ENCODE peak calls at places on chromosome 20, in five cellular contexts. Y, N, V, R and E are unnamed samples.

GRCh38 chr20:3010985-3011723 is 32.3 kb upstream of the GNRH2 start:
- DNase-seq in V (peak; percentile 65), R (no peak), Y (no peak), N (no peak), E (no peak)

GRCh38 chr20:37393196-37393862 is 47.4 kb downstream of the SRC start:
- DNase-seq in N (no peak), R (no peak), Y (no peak), V (no peak), E (no peak)

GRCh38 chr20:48397689-48398005 is 430.2 kb downstream of the PREX1 start:
- DNase-seq in Y (no peak), N (no peak), R (no peak), V (no peak), E (no peak)

GRCh38 chr20:54173653-54174451 is at the start of gene CYP24A1:
- DNase-seq in N (no peak), V (peak; percentile 48), R (no peak), Y (no peak), E (no peak)

GRCh38 chr20:24705486-24705885 is 236.1 kb downstream of the SYNDIG1 start:
- DNase-seq in V (no peak), R (no peak), N (no peak), Y (no peak), E (no peak)

GRCh38 chr20:57779401-57780003 is 69.7 kb upstream of the PMEPA1 start:
- DNase-seq in V (peak; percentile 85), R (no peak), Y (no peak), N (no peak), E (no peak)

GRCh38 chr20:23148721-23149570 is 62.8 kb upstream of the CD93 start:
- DNase-seq in Y (no peak), V (no peak), N (no peak), R (no peak), E (no peak)

GRCh38 chr20:40265872-40266533 is 423.0 kb downstream of the MAFB start:
- DNase-seq in R (no peak), N (no peak), V (peak; percentile 14), Y (peak; percentile 5), E (no peak)

GRCh38 chr20:21315138-21315537 is 12.0 kb downstream of the XRN2 start:
- DNase-seq in N (no peak), V (peak; percentile 51), R (no peak), Y (no peak), E (no peak)

GRCh38 chr20:54209216-54209813 is 1.4 kb downstream of the PFDN4 start:
- DNase-seq in Y (no peak), N (no peak), V (no peak), R (no peak), E (no peak)

GRCh38 chr20:47487175-47487917 is 14.3 kb upstream of the NCOA3 start:
- DNase-seq in V (no peak), Y (no peak), R (peak; percentile 76), N (no peak), E (peak; percentile 64)

GRCh38 chr20:59371429-59371828 is 71.0 kb downstream of the EDN3 start:
- DNase-seq in R (no peak), Y (no peak), V (no peak), N (no peak), E (no peak)

GRCh38 chr20:31719644-31720485 is 2.8 kb downstream of the BCL2L1 start:
- DNase-seq in N (no peak), V (peak; percentile 98), R (peak; percentile 5), Y (no peak), E (no peak)

GRCh38 chr20:3563548-3564177 is 92.8 kb downstream of the ATRN start:
- DNase-seq in R (peak; percentile 15), V (peak; percentile 40), N (no peak), Y (peak; percentile 17), E (no peak)

GRCh38 chr20:59333260-59333845 is 32.9 kb downstream of the EDN3 start:
- DNase-seq in R (no peak), N (no peak), Y (no peak), V (no peak), E (no peak)

GRCh38 chr20:59398552-59399265 is 98.3 kb downstream of the EDN3 start:
- DNase-seq in Y (no peak), N (no peak), V (no peak), R (no peak), E (no peak)